ENCODE peak calls at places on chromosomes 7 and 10, in four cellular contexts. One of them, this sample, is unnamed.

GRCh38 chr7:94650137-94650536 is 5.8 kb downstream of the SGCE start:
- DNase-seq in right cardiac atrium: no peak
- DNase-seq in heart right ventricle: no peak
- DNase-seq in AG04450: no peak
- DNase-seq in this sample: no peak

GRCh38 chr7:137245890-137246289 is 97.6 kb downstream of the PTN start:
- DNase-seq in AG04450: peak; percentile 4
- DNase-seq in heart right ventricle: no peak
- DNase-seq in right cardiac atrium: no peak
- DNase-seq in this sample: no peak

GRCh38 chr10:130377986-130378545 is 241.9 kb downstream of the GLRX3 start:
- DNase-seq in right cardiac atrium: no peak
- DNase-seq in heart right ventricle: no peak
- DNase-seq in AG04450: no peak
- DNase-seq in this sample: no peak

GRCh38 chr10:111116211-111116610 is 39.4 kb downstream of the ADRA2A start:
- DNase-seq in right cardiac atrium: no peak
- DNase-seq in heart right ventricle: no peak
- DNase-seq in AG04450: no peak
- DNase-seq in this sample: no peak

GRCh38 chr7:157046681-157047080 is 36.2 kb upstream of the MNX1 start:
- DNase-seq in right cardiac atrium: no peak
- DNase-seq in AG04450: no peak
- DNase-seq in heart right ventricle: no peak
- DNase-seq in this sample: peak; percentile 26

GRCh38 chr7:104275900-104276299 is 52.5 kb upstream of the LHFPL3 start:
- DNase-seq in heart right ventricle: no peak
- DNase-seq in right cardiac atrium: no peak
- DNase-seq in AG04450: no peak
- DNase-seq in this sample: no peak

GRCh38 chr10:78197628-78198272 is 164.1 kb downstream of the RPS24 start:
- DNase-seq in right cardiac atrium: no peak
- DNase-seq in heart right ventricle: no peak
- DNase-seq in AG04450: no peak
- DNase-seq in this sample: no peak

GRCh38 chr10:64430690-64431323 is 909.6 kb downstream of the REEP3 start:
- DNase-seq in right cardiac atrium: no peak
- DNase-seq in AG04450: no peak
- DNase-seq in heart right ventricle: no peak
- DNase-seq in this sample: no peak

GRCh38 chr10:117936136-117936535 is 110.6 kb downstream of the RAB11FIP2 start:
- DNase-seq in right cardiac atrium: peak; percentile 28
- DNase-seq in heart right ventricle: no peak
- DNase-seq in AG04450: no peak
- DNase-seq in this sample: no peak

GRCh38 chr10:44125879-44126675 is 258.8 kb downstream of the CXCL12 start:
- DNase-seq in AG04450: peak; percentile 21
- DNase-seq in heart right ventricle: no peak
- DNase-seq in right cardiac atrium: no peak
- DNase-seq in this sample: no peak

GRCh38 chr7:75928600-75928939 is 13.6 kb downstream of the POR start:
- DNase-seq in AG04450: no peak
- DNase-seq in right cardiac atrium: no peak
- DNase-seq in heart right ventricle: no peak
- DNase-seq in this sample: no peak

GRCh38 chr7:124764071-124764846 is 1.3 kb downstream of the GPR37 start:
- DNase-seq in AG04450: no peak
- DNase-seq in heart right ventricle: no peak
- DNase-seq in right cardiac atrium: no peak
- DNase-seq in this sample: no peak

GRCh38 chr7:10036693-10037092 is 937.0 kb upstream of the PHF14 start:
- DNase-seq in AG04450: no peak
- DNase-seq in heart right ventricle: no peak
- DNase-seq in right cardiac atrium: no peak
- DNase-seq in this sample: no peak

GRCh38 chr7:67364441-67365017 is 367.9 kb downstream of the TYW1 start:
- DNase-seq in heart right ventricle: no peak
- DNase-seq in right cardiac atrium: no peak
- DNase-seq in AG04450: no peak
- DNase-seq in this sample: no peak

GRCh38 chr10:78807504-78808202 is 261.1 kb upstream of the ZMIZ1 start:
- DNase-seq in heart right ventricle: no peak
- DNase-seq in AG04450: no peak
- DNase-seq in right cardiac atrium: no peak
- DNase-seq in this sample: no peak

GRCh38 chr7:116582164-116582732 is 57.4 kb downstream of the CAV1 start:
- DNase-seq in AG04450: no peak
- DNase-seq in right cardiac atrium: no peak
- DNase-seq in heart right ventricle: no peak
- DNase-seq in this sample: no peak

GRCh38 chr7:158824028-158824427 is 5.3 kb downstream of the ESYT2 start:
- DNase-seq in heart right ventricle: no peak
- DNase-seq in right cardiac atrium: no peak
- DNase-seq in AG04450: no peak
- DNase-seq in this sample: no peak

GRCh38 chr7:86094166-86094669 is 549.5 kb upstream of the GRM3 start:
- DNase-seq in heart right ventricle: no peak
- DNase-seq in right cardiac atrium: no peak
- DNase-seq in AG04450: no peak
- DNase-seq in this sample: no peak

GRCh38 chr7:18225067-18225466 is 197.4 kb upstream of the PRPS1L1 start:
- DNase-seq in AG04450: no peak
- DNase-seq in heart right ventricle: no peak
- DNase-seq in right cardiac atrium: no peak
- DNase-seq in this sample: no peak

GRCh38 chr7:18552943-18553584 is 57.5 kb downstream of the HDAC9 start:
- DNase-seq in AG04450: no peak
- DNase-seq in heart right ventricle: no peak
- DNase-seq in right cardiac atrium: no peak
- DNase-seq in this sample: no peak

GRCh38 chr10:132556994-132557441 is 19.4 kb downstream of the INPP5A start:
- DNase-seq in AG04450: no peak
- DNase-seq in heart right ventricle: no peak
- DNase-seq in right cardiac atrium: no peak
- DNase-seq in this sample: no peak

GRCh38 chr7:74097937-74098614 is 14.5 kb downstream of the LIMK1 start:
- DNase-seq in AG04450: peak; percentile 77
- DNase-seq in right cardiac atrium: no peak
- DNase-seq in heart right ventricle: no peak
- DNase-seq in this sample: peak; percentile 84

GRCh38 chr10:132492323-132493035 is 45.1 kb upstream of the INPP5A start:
- DNase-seq in right cardiac atrium: peak; percentile 64
- DNase-seq in AG04450: no peak
- DNase-seq in heart right ventricle: no peak
- DNase-seq in this sample: no peak

GRCh38 chr10:78328592-78329404 is 295.1 kb downstream of the RPS24 start:
- DNase-seq in AG04450: no peak
- DNase-seq in right cardiac atrium: no peak
- DNase-seq in heart right ventricle: no peak
- DNase-seq in this sample: no peak

GRCh38 chr7:140512317-140513000 is 33.2 kb upstream of the MKRN1 start:
- DNase-seq in right cardiac atrium: peak; percentile 46
- DNase-seq in AG04450: no peak
- DNase-seq in heart right ventricle: peak; percentile 52
- DNase-seq in this sample: no peak

GRCh38 chr7:130148561-130148960 is 56.6 kb downstream of the TMEM209 start:
- DNase-seq in AG04450: peak; percentile 27
- DNase-seq in right cardiac atrium: no peak
- DNase-seq in heart right ventricle: no peak
- DNase-seq in this sample: no peak

GRCh38 chr7:88044069-88044468 is 110.0 kb downstream of the ADAM22 start:
- DNase-seq in heart right ventricle: no peak
- DNase-seq in AG04450: no peak
- DNase-seq in right cardiac atrium: no peak
- DNase-seq in this sample: no peak

GRCh38 chr10:43254881-43255643 is 11.8 kb downstream of the RASGEF1A start:
- DNase-seq in AG04450: no peak
- DNase-seq in right cardiac atrium: no peak
- DNase-seq in heart right ventricle: no peak
- DNase-seq in this sample: no peak

GRCh38 chr10:123043409-123043925 is 34.7 kb downstream of the ACADSB start:
- DNase-seq in heart right ventricle: no peak
- DNase-seq in AG04450: peak; percentile 23
- DNase-seq in right cardiac atrium: no peak
- DNase-seq in this sample: peak; percentile 48

GRCh38 chr7:102262536-102262935 is 24.1 kb upstream of the SH2B2 start:
- DNase-seq in heart right ventricle: no peak
- DNase-seq in AG04450: no peak
- DNase-seq in right cardiac atrium: no peak
- DNase-seq in this sample: no peak

GRCh38 chr7:105790996-105791395 is 85.4 kb downstream of the ATXN7L1 start:
- DNase-seq in AG04450: no peak
- DNase-seq in heart right ventricle: no peak
- DNase-seq in right cardiac atrium: no peak
- DNase-seq in this sample: no peak

GRCh38 chr7:124155400-124156022 is 122.6 kb upstream of the TMEM229A start:
- DNase-seq in AG04450: peak; percentile 6
- DNase-seq in heart right ventricle: no peak
- DNase-seq in right cardiac atrium: no peak
- DNase-seq in this sample: peak; percentile 37

DNA sequence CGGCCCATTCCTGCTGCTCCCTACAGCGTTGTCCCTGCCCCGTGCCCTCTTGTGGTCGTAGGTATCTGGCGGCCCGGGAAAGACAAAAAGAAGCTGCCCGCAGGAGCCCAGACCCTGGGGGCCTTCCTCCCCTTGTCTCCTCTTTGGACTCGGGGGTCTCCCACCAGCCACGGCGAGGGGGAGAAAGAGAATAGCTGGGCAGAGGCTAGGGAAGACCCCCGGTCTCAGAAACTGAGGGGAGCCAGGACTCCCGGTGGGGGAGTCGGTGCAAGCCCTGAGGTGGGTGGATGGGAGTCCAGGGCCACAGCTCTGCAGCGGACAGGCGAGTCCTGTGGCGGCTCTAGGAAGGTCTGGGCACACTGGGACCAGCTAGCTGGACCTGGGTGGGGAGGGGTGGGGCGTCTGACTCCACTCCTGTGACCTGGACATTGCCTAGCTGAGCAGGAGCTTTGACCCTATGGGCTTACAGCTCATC is 1.3 kb upstream of the SH2D4B start:
- DNase-seq in AG04450: no peak
- DNase-seq in heart right ventricle: no peak
- DNase-seq in right cardiac atrium: no peak
- DNase-seq in this sample: no peak
- H3K4me3 ChIP-seq in AG04450: no peak overlapping the region
- H3K4me3 ChIP-seq in heart right ventricle: peak overlapping the region; percentile 21
- H3K4me3 ChIP-seq in right cardiac atrium: peak overlapping the region; percentile 34
- H3K4me3 ChIP-seq in this sample: no peak overlapping the region

DNA sequence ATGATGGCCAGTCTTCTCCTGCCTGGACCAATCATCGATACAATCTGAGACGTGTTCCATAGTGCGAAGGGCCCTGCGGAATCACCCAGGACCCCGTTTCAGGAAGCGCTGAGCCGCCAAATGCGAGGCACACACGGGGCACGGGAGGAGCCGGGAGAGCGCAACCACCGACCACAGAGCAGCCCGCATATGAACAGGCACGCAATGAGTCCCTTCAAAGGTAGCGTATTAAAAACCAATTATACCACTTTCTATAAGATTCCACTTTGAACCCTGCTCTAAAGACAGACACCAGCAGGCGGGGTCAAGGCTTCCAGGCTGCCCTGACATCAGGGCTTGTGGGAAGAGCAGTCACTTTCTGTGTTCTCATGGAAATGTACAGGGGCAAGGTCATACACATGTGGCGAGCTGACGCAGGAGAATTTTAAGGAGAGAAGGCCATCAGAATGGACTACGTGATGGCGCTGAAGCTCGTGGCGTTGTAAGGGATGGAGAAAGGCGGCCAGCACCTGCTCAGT is 46.1 kb downstream of the AMZ1 start:
- DNase-seq in AG04450: no peak
- DNase-seq in heart right ventricle: no peak
- DNase-seq in right cardiac atrium: no peak
- DNase-seq in this sample: no peak
- H3K4me3 ChIP-seq in AG04450: no peak overlapping the region
- H3K4me3 ChIP-seq in heart right ventricle: no peak overlapping the region
- H3K4me3 ChIP-seq in right cardiac atrium: no peak overlapping the region
- H3K4me3 ChIP-seq in this sample: no peak overlapping the region

GRCh38 chr10:60203993-60204618 is 185.6 kb downstream of the ANK3 start:
- DNase-seq in right cardiac atrium: no peak
- DNase-seq in heart right ventricle: no peak
- DNase-seq in AG04450: no peak
- DNase-seq in this sample: peak; percentile 19

GRCh38 chr10:60205741-60206140 is 183.9 kb downstream of the ANK3 start:
- DNase-seq in AG04450: no peak
- DNase-seq in heart right ventricle: no peak
- DNase-seq in right cardiac atrium: no peak
- DNase-seq in this sample: no peak

GRCh38 chr10:60200012-60200681 is 189.5 kb downstream of the ANK3 start:
- DNase-seq in right cardiac atrium: no peak
- DNase-seq in AG04450: no peak
- DNase-seq in heart right ventricle: no peak
- DNase-seq in this sample: no peak

GRCh38 chr10:60197206-60197605 is 192.5 kb downstream of the ANK3 start:
- DNase-seq in heart right ventricle: no peak
- DNase-seq in right cardiac atrium: no peak
- DNase-seq in AG04450: no peak
- DNase-seq in this sample: no peak

GRCh38 chr10:60200682-60201053 is 189.0 kb downstream of the ANK3 start:
- DNase-seq in heart right ventricle: no peak
- DNase-seq in AG04450: no peak
- DNase-seq in right cardiac atrium: no peak
- DNase-seq in this sample: no peak
- H3K4me3 ChIP-seq in heart right ventricle: no peak overlapping the region
- H3K4me3 ChIP-seq in AG04450: no peak overlapping the region
- H3K4me3 ChIP-seq in right cardiac atrium: no peak overlapping the region
- H3K4me3 ChIP-seq in this sample: no peak overlapping the region

GRCh38 chr10:63237396-63237795 is 104.3 kb downstream of the NRBF2 start:
- DNase-seq in AG04450: no peak
- DNase-seq in right cardiac atrium: no peak
- DNase-seq in heart right ventricle: no peak
- DNase-seq in this sample: no peak

GRCh38 chr10:63240807-63241206 is 107.7 kb downstream of the NRBF2 start:
- DNase-seq in heart right ventricle: no peak
- DNase-seq in right cardiac atrium: no peak
- DNase-seq in AG04450: no peak
- DNase-seq in this sample: no peak

GRCh38 chr10:63246361-63246760 is 113.2 kb downstream of the NRBF2 start:
- DNase-seq in heart right ventricle: no peak
- DNase-seq in right cardiac atrium: no peak
- DNase-seq in AG04450: no peak
- DNase-seq in this sample: no peak

GRCh38 chr10:63236113-63236935 is 103.2 kb downstream of the NRBF2 start:
- DNase-seq in heart right ventricle: no peak
- DNase-seq in right cardiac atrium: no peak
- DNase-seq in AG04450: peak; percentile 80
- DNase-seq in this sample: peak; percentile 84

DNA sequence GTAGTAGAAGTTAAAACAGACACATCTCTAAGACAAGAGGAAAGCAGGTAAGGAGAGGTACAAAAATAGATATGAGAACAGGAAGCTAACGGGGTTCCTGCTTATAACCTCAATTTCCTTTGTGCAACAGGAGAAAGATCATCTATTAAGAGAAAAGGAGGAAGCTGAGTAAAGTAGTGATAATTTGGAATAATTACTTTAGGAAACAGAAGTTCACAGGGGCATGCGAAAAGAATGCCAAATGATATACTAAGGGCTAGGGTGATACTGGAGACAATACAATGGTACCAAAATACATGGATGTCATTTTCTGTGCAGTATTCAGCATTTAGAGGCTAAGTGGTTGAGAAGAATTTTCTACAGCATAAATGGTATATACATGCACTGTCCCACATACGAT is 108.8 kb downstream of the NRBF2 start:
- DNase-seq in right cardiac atrium: no peak
- DNase-seq in heart right ventricle: no peak
- DNase-seq in AG04450: no peak
- DNase-seq in this sample: no peak
- H3K4me3 ChIP-seq in right cardiac atrium: no peak overlapping the region
- H3K4me3 ChIP-seq in heart right ventricle: no peak overlapping the region
- H3K4me3 ChIP-seq in AG04450: no peak overlapping the region
- H3K4me3 ChIP-seq in this sample: no peak overlapping the region